ENCODE peak calls at places on chromosome 2, in six cellular contexts. G is NCI-H2107, J is heart left ventricle, B is HS-5, T is kidney epithelial cell, M is GM19239. W is an unnamed sample.

GRCh38 chr2:217650229-217650628 is 352.6 kb downstream of the TNS1 start:
- DNase-seq in G (no peak), J (no peak), B (no peak), T (no peak), M (no peak), W (no peak)

GRCh38 chr2:139048017-139048416 is 267.8 kb upstream of the NXPH2 start:
- DNase-seq in G (no peak), J (no peak), B (no peak), T (no peak), M (no peak), W (no peak)

GRCh38 chr2:121510857-121511256 is 19.8 kb upstream of the RNU4ATAC start:
- DNase-seq in G (no peak), J (no peak), B (no peak), T (no peak), M (no peak), W (no peak)

GRCh38 chr2:9548506-9548905 is 7.1 kb downstream of the ADAM17 start:
- DNase-seq in G (no peak), J (no peak), B (no peak), T (no peak), M (peak), W (no peak)

GRCh38 chr2:130374587-130375290 is 18.9 kb downstream of the PTPN18 start:
- DNase-seq in G (no peak), J (no peak), B (no peak), T (no peak), M (no peak), W (no peak)

GRCh38 chr2:118312963-118313756 is 224.9 kb downstream of the INSIG2 start:
- DNase-seq in G (no peak), J (no peak), B (no peak), T (no peak), M (no peak), W (no peak)

GRCh38 chr2:212288308-212288707 is 250.3 kb downstream of the ERBB4 start:
- DNase-seq in G (no peak), J (no peak), B (no peak), T (no peak), M (no peak), W (no peak)

GRCh38 chr2:8684885-8685696 is 3.2 kb downstream of the ID2 start:
- DNase-seq in G (peak), J (peak), B (no peak), T (no peak), M (no peak), W (no peak)

GRCh38 chr2:138223321-138223720 is 259.0 kb downstream of the HNMT start:
- DNase-seq in G (no peak), J (no peak), B (peak), T (no peak), M (no peak), W (no peak)

GRCh38 chr2:32838418-32838817 is 108.3 kb upstream of the LTBP1 start:
- DNase-seq in G (no peak), J (no peak), B (no peak), T (no peak), M (no peak), W (no peak)